ENCODE peak calls at places on chromosomes 11 and 22, in four cellular contexts. Y is lung microvascular endothelial cell; G is activated naive CD4-positive, alpha-beta T cell; N is brain microvascular endothelial cell. E is an unnamed sample.

GRCh38 chr22:45671783-45672563 is at the start of gene ATXN10:
- DNase-seq in Y (peak), G (peak), N (peak), E (peak)

GRCh38 chr22:45322873-45323525 is 13.3 kb downstream of the FAM118A start:
- DNase-seq in Y (no peak), G (no peak), N (no peak), E (no peak)

GRCh38 chr22:27238935-27239510 is 562.5 kb downstream of the MN1 start:
- DNase-seq in Y (peak), G (no peak), N (peak), E (peak)

GRCh38 chr11:21142007-21142406 is 472.6 kb downstream of the NELL1 start:
- DNase-seq in Y (no peak), G (no peak), N (no peak), E (no peak)

GRCh38 chr22:24985824-24986214 is 33.3 kb downstream of the KIAA1671 start:
- DNase-seq in Y (peak), G (no peak), N (peak), E (peak)

GRCh38 chr22:24938741-24939341 is 7.7 kb downstream of the LHFPL7 start:
- DNase-seq in Y (peak), G (no peak), N (no peak), E (peak)

GRCh38 chr11:66686801-66687750 is 9.4 kb upstream of the RBM4B start:
- DNase-seq in Y (no peak), G (no peak), N (no peak), E (no peak)

GRCh38 chr11:118209037-118209436 is 15.8 kb downstream of the JAML start:
- DNase-seq in Y (no peak), G (no peak), N (no peak), E (no peak)

GRCh38 chr11:2821891-2822290 is 63.7 kb downstream of the CDKN1C start:
- DNase-seq in Y (no peak), G (no peak), N (no peak), E (no peak)

GRCh38 chr11:121152764-121153163 is 51.7 kb downstream of the TECTA start:
- DNase-seq in Y (no peak), G (no peak), N (no peak), E (no peak)

GRCh38 chr22:25935266-25936058 is 193.5 kb downstream of the MYO18B start:
- DNase-seq in Y (no peak), G (no peak), N (no peak), E (no peak)

GRCh38 chr11:20156280-20156875 is 3.9 kb downstream of the DBX1 start:
- DNase-seq in Y (no peak), G (no peak), N (no peak), E (no peak)

GRCh38 chr11:113778111-113778910 is 1.3 kb upstream of the CLDN25 start:
- DNase-seq in Y (peak), G (no peak), N (peak), E (peak)

GRCh38 chr22:50739894-50740293 is 1.9 kb downstream of the ACR start:
- DNase-seq in Y (peak), G (no peak), N (no peak), E (no peak)

GRCh38 chr11:117300301-117300700 is 9.2 kb downstream of the BACE1-AS start:
- DNase-seq in Y (no peak), G (no peak), N (no peak), E (peak)

GRCh38 chr11:3169235-3169951 is 4.3 kb upstream of the OSBPL5 start:
- DNase-seq in Y (peak), G (no peak), N (peak), E (peak)